ENCODE peak calls at places on chromosomes 2 and 18, in six cellular contexts. Q is CD8-positive, alpha-beta memory T cell; P is stomach; G is right atrium auricular region; J is heart left ventricle; R is GM23338. W is an unnamed sample.

GRCh38 chr2:13819896-13820295 is 812.6 kb upstream of the LRATD1 start:
- DNase-seq in R (no peak), Q (no peak), G (no peak), P (no peak), J (no peak), W (no peak)

GRCh38 chr18:59616501-59616900 is 80.7 kb downstream of the CCBE1 start:
- DNase-seq in P (no peak), J (no peak), Q (no peak), R (no peak), G (no peak), W (no peak)

GRCh38 chr2:29182920-29183319 is 67.7 kb downstream of the CLIP4 start:
- DNase-seq in Q (no peak), J (no peak), R (no peak), G (no peak), P (no peak), W (no peak)

GRCh38 chr2:104599802-104600510 is 254.0 kb upstream of the POU3F3 start:
- DNase-seq in Q (no peak), P (no peak), G (no peak), J (no peak), R (no peak), W (no peak)

GRCh38 chr2:191049728-191050639 is 36.0 kb upstream of the STAT1 start:
- DNase-seq in G (no peak), P (no peak), J (no peak), R (no peak), Q (no peak), W (no peak)

GRCh38 chr2:99787011-99787410 is 297.2 kb upstream of the REV1 start:
- DNase-seq in R (no peak), J (no peak), G (no peak), Q (no peak), P (no peak), W (no peak)

GRCh38 chr18:54742654-54743053 is 85.6 kb upstream of the RAB27B start:
- DNase-seq in J (peak; percentile 68), G (peak; percentile 79), P (peak; percentile 40), Q (no peak), R (no peak), W (no peak)

GRCh38 chr2:10339647-10340592 is 37.2 kb downstream of the HPCAL1 start:
- DNase-seq in Q (no peak), J (no peak), G (no peak), R (no peak), P (no peak), W (no peak)

GRCh38 chr18:43665239-43665788 is 388.0 kb upstream of the SYT4 start:
- DNase-seq in Q (no peak), G (no peak), J (no peak), P (no peak), R (no peak), W (no peak)

GRCh38 chr2:236561874-236562273 is 7.8 kb upstream of the ACKR3 start:
- DNase-seq in G (no peak), Q (no peak), P (no peak), J (no peak), R (no peak), W (no peak)

GRCh38 chr2:39875182-39875913 is 96.3 kb upstream of the THUMPD2 start:
- DNase-seq in R (no peak), J (peak; percentile 27), P (no peak), Q (no peak), G (no peak), W (no peak)

GRCh38 chr2:59342166-59342565 is 1101.0 kb upstream of the FANCL start:
- DNase-seq in P (no peak), G (no peak), J (no peak), Q (no peak), R (peak; percentile 66), W (no peak)

GRCh38 chr18:61991201-61991600 is 98.4 kb upstream of the RNF152 start:
- DNase-seq in P (no peak), J (no peak), G (no peak), R (no peak), Q (no peak), W (no peak)

GRCh38 chr18:33034941-33035340 is 262.1 kb upstream of the KLHL14 start:
- DNase-seq in P (no peak), Q (no peak), J (no peak), R (no peak), G (no peak), W (no peak)

GRCh38 chr18:379665-380356 is 112.0 kb upstream of the THOC1 start:
- DNase-seq in R (no peak), P (no peak), G (no peak), Q (no peak), J (peak; percentile 27), W (no peak)

GRCh38 chr18:382423-382984 is 114.7 kb upstream of the THOC1 start:
- DNase-seq in Q (no peak), P (no peak), G (no peak), J (no peak), R (no peak), W (no peak)

GRCh38 chr18:384897-385296 is 115.6 kb downstream of the COLEC12 start:
- DNase-seq in Q (no peak), R (no peak), J (no peak), G (no peak), P (no peak), W (no peak)

GRCh38 chr18:386950-387349 is 113.6 kb downstream of the COLEC12 start:
- DNase-seq in J (no peak), Q (no peak), R (no peak), G (no peak), P (no peak), W (no peak)

GRCh38 chr18:383135-383534 is 115.3 kb upstream of the THOC1 start:
- DNase-seq in J (no peak), P (no peak), G (no peak), Q (no peak), R (no peak), W (no peak)
- H3K4me1 ChIP-seq in J (peaks cover 7% of the 10 kb centered on the region), P (peaks cover 3% of the 10 kb centered on the region), G (peaks cover 4% of the 10 kb centered on the region), Q (no peaks in the 10 kb centered on the region), R (no peaks in the 10 kb centered on the region), W (peaks cover 6% of the 10 kb centered on the region)

GRCh38 chr2:46719499-46719898 is 196.1 kb downstream of the MCFD2 start:
- DNase-seq in P (no peak), G (no peak), Q (no peak), R (no peak), J (no peak), W (no peak)

GRCh38 chr2:46723346-46723745 is 192.3 kb downstream of the MCFD2 start:
- DNase-seq in R (no peak), J (no peak), G (no peak), P (no peak), Q (no peak), W (no peak)

GRCh38 chr2:46722142-46722541 is 193.5 kb downstream of the MCFD2 start:
- DNase-seq in J (no peak), G (no peak), Q (no peak), R (no peak), P (no peak), W (no peak)

GRCh38 chr2:46718797-46719196 is 196.8 kb downstream of the MCFD2 start:
- DNase-seq in P (no peak), J (no peak), Q (no peak), G (no peak), R (no peak), W (no peak)

DNA sequence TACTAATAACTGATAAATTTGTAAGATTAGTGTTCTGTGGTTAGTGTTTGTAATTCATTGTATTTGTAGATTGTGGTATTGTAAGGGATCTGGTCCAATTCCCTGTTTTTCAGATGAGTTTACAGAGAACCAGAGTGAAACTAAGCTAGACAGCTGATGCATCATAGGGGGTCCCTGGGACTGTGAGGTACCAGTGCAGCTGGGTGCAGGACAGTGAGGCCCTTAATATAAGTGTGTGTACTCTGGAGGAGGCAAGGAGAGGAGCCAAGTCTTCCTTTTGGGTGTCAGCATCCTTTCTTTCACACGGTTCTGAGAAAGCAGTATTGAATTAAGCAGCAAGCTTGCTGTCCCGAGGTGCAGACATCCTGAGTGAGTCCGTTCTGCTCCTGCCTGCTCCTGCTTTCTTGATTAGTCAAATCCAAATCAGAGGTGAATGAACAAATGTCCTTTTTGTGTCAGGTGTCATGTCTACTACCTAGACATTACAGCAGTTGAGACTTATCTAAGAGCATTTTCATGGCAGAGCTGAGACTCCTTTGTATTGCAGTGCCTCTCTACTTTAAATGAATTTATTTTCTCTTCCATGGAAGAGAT is 194.9 kb downstream of the MCFD2 start:
- DNase-seq in Q (no peak), J (no peak), P (no peak), G (no peak), R (no peak), W (no peak)
- H3K4me3 ChIP-seq in Q (no peak overlapping the region), J (no peak overlapping the region), P (no peak overlapping the region), G (no peak overlapping the region), R (no peak overlapping the region), W (no peak overlapping the region)

GRCh38 chr2:113176696-113177355 is 3.1 kb downstream of the PSD4 start:
- DNase-seq in G (no peak), J (no peak), Q (no peak), R (no peak), P (no peak), W (no peak)
- H3K4me1 ChIP-seq in G (no peaks in the 10 kb centered on the region), J (no peaks in the 10 kb centered on the region), Q (peaks cover 81% of the 10 kb centered on the region), R (no peaks in the 10 kb centered on the region), P (peaks cover 45% of the 10 kb centered on the region), W (peaks cover 3% of the 10 kb centered on the region)

DNA sequence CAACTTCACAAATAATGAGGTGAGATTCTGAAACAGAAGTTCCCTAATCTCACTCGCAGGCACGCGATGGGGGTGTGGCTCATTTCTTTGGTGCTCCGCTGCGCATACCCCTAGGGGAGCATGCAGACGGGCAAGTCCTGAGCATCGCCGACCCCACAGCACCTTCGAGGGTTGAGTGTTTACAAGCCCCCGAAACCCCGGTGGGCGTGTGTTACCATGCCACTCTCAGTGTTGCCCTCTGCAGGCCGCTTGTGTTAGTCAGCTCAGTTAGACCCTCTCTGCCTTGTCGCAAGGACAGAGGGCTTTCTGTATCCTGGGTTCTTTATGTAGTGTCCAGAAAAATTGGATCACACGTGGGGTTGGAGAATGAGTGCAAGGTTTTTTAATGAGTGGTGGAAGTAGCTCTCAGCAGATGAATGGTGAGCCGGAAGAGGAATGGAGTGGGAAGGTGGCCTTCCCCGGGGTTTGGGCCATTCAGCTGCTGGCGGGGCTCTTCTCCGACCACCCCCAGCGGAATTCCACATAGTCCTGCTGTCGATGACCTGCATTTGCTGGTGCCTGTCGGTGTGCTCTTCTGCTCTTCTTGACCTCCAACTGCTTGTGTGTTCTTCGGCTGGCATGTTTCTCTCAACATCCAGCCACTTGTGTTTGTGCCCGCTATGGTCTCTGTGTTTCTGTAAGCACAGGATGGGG is 191.3 kb downstream of the RPRM start:
- DNase-seq in Q (no peak), J (no peak), R (peak; percentile 50), P (no peak), G (no peak), W (peak; percentile 93)
- H3K4me3 ChIP-seq in Q (no peak overlapping the region), J (no peak overlapping the region), R (no peak overlapping the region), P (no peak overlapping the region), G (no peak overlapping the region), W (peak overlapping the region; percentile 25)

DNA sequence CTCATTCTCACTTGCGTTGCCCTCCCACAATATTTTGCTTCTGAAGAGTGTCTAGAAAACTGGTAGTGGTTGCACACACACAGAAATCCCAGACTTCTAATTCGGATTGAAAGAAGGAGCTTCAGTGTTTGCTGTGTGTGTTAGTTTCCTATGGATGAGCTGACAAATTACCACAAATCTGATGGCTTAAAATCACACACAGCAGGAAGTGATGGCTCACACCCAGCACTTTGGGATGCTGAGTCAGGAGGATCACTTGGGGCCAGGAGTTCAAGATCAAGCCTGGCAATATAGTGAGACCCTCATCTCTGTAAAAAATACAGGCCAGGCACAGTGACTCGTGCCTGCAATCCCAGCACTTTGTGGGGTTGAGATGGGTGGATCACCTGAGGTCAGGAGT is 104.7 kb downstream of the ARL4C start:
- DNase-seq in G (no peak), P (no peak), R (no peak), J (no peak), Q (no peak), W (no peak)
- H3K4me1 ChIP-seq in G (no peaks in the 10 kb centered on the region), P (no peaks in the 10 kb centered on the region), R (no peaks in the 10 kb centered on the region), J (no peaks in the 10 kb centered on the region), Q (peaks cover 53% of the 10 kb centered on the region), W (no peaks in the 10 kb centered on the region)